ENCODE peak calls at places on chromosomes 11 and 22, in six cellular contexts. W, S, K, O, H and Y are unnamed samples.

GRCh38 chr11:102309621-102310541 is 7.4 kb upstream of the BIRC3 start:
- DNase-seq in K (no peak), H (no peak), O (no peak), W (no peak), S (peak), Y (no peak)

GRCh38 chr11:130070109-130070828 is 575 bp downstream of the APLP2 start:
- DNase-seq in H (peak), W (peak), O (peak), K (peak), S (peak), Y (no peak)

GRCh38 chr11:9847636-9848035 is 183.8 kb downstream of the SWAP70 start:
- DNase-seq in W (no peak), K (no peak), O (no peak), H (no peak), S (no peak), Y (peak)

GRCh38 chr11:5452712-5453111 is 3.6 kb downstream of the OR51I2 start:
- DNase-seq in O (no peak), W (no peak), H (no peak), S (no peak), K (no peak), Y (no peak)

GRCh38 chr11:64745219-64745522 is 1.2 kb upstream of the RASGRP2 start:
- DNase-seq in W (peak), O (peak), K (no peak), S (no peak), H (peak), Y (no peak)

GRCh38 chr11:62880231-62880802 is 379 bp upstream of the SLC3A2 start:
- DNase-seq in O (peak), S (peak), W (peak), K (peak), H (peak), Y (peak)

GRCh38 chr11:117525866-117526265 is 198.2 kb downstream of the CEP164 start:
- DNase-seq in K (no peak), W (no peak), O (no peak), S (no peak), H (no peak), Y (no peak)

GRCh38 chr11:130511765-130512164 is 63.3 kb downstream of the ADAMTS15 start:
- DNase-seq in S (no peak), O (no peak), K (no peak), W (no peak), H (no peak), Y (no peak)

GRCh38 chr11:125343732-125344131 is 152.3 kb downstream of the FEZ1 start:
- DNase-seq in O (no peak), S (peak), H (no peak), K (no peak), W (no peak), Y (no peak)

GRCh38 chr11:123211134-123211879 is 16.3 kb upstream of the CLMP start:
- DNase-seq in O (no peak), W (no peak), H (no peak), S (no peak), K (no peak), Y (no peak)

GRCh38 chr22:38843201-38843715 is 570 bp downstream of the NPTXR start:
- DNase-seq in H (peak), K (peak), O (peak), S (peak), W (peak), Y (peak)
- TF ChIP-seq CTCF in H (peak), K (peak), O (no peak), S (peak), W (peak), Y (peak)

GRCh38 chr22:39181778-39182177 is 29.3 kb upstream of the CBX7 start:
- DNase-seq in K (no peak), H (no peak), O (no peak), S (no peak), W (no peak), Y (no peak)
- TF ChIP-seq CTCF in K (no peak), H (no peak), O (no peak), S (no peak), W (no peak), Y (no peak)

GRCh38 chr22:47125603-47126002 is 363.2 kb downstream of the TBC1D22A start:
- DNase-seq in O (no peak), H (no peak), W (no peak), K (no peak), S (peak), Y (no peak)
- TF ChIP-seq CTCF in O (no peak), H (no peak), W (no peak), K (peak), S (peak), Y (peak)

GRCh38 chr11:134592391-134592990 is 180.4 kb upstream of the B3GAT1 start:
- DNase-seq in S (no peak), K (no peak), W (no peak), O (peak), H (no peak), Y (no peak)
- TF ChIP-seq CTCF in S (peak), K (peak), W (peak), O (peak), H (no peak), Y (no peak)

GRCh38 chr22:43890901-43891331 is 897 bp downstream of the PNPLA5 start:
- DNase-seq in H (no peak), W (no peak), O (no peak), S (no peak), K (no peak), Y (no peak)

GRCh38 chr22:43888740-43889139 is 3.1 kb downstream of the PNPLA5 start:
- DNase-seq in K (no peak), S (no peak), H (no peak), W (no peak), O (no peak), Y (no peak)

GRCh38 chr22:43891360-43892182 is at the start of gene PNPLA5:
- DNase-seq in W (no peak), S (no peak), O (no peak), K (no peak), H (no peak), Y (no peak)

GRCh38 chr22:43887391-43887790 is 4.4 kb downstream of the PNPLA5 start:
- DNase-seq in H (no peak), O (no peak), S (no peak), W (no peak), K (no peak), Y (no peak)

DNA sequence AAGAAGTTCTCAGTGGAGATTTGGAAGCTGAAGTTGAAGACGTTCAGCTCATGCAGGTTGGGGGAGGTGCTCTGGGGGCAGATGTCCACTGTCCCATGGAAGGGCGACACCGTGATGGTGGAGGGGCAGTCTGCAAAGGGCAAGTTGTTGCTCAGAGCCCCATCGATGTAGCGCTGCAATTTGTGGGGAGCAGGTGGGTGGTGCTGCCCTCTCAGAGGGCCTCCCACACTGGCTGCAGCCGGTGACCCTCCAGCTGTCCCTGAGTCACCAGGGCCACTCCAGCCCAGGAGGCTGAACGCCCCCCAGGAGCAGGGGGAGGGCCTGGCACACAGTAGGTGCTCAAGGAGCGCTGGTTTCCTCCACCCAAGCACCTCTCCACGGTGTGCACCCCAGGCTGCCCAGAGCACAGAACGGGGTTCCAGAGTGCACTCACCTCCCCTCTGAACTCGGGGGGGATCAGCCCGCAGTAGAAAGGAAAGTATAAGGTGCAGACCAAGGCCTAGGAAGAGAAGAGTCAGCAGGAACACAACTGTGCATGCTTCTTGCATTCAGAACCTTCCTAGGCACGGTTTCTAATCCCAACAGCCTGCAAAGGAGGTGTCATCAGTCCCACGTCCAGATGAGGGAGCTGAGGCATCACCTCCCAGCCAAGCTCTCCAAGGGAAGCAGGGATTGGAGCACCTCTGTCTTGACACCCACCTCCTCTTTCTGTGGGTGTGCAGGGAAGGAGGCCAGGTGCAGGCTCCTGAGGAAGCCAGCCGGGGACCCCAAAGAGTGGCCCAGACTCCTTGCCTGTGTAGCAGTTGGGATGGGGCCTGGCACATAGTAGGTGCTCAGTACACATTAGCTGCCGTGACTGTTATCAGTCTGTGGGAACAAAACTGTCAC is 2.2 kb downstream of the PNPLA5 start:
- DNase-seq in K (peak), H (no peak), S (peak), W (no peak), O (no peak), Y (peak)
- TF ChIP-seq CTCF in K (peak), H (no peak), S (peak), W (no peak), O (no peak), Y (peak)

DNA sequence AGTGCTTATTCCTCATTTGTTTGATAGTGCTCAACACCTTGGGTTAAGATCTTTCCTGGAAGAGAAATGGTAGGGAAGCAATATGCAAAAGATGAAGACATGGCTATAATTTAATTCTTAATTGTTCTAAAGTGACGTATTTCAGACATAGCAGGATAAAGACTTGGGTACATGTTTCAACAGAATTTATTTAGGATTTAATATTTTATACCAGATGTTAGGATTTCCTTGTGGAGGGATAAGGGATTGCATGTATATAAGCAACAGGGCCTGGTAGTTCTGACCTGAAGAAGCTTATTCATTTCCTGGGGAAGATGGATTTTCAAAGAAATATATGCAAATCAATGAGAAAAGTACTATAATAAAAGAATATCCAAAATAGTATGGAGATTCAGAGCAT is 163.8 kb downstream of the FAT3 start:
- DNase-seq in K (no peak), W (no peak), H (no peak), O (no peak), S (no peak), Y (no peak)
- TF ChIP-seq CTCF in K (peak), W (no peak), H (no peak), O (peak), S (peak), Y (peak)

GRCh38 chr11:106305458-106305857 is 228.0 kb downstream of the AASDHPPT start:
- DNase-seq in S (no peak), H (no peak), K (no peak), O (no peak), W (no peak), Y (no peak)

GRCh38 chr11:106309070-106309684 is 231.7 kb downstream of the AASDHPPT start:
- DNase-seq in S (no peak), O (no peak), W (no peak), H (no peak), K (no peak), Y (no peak)

GRCh38 chr11:106302416-106302815 is 225.0 kb downstream of the AASDHPPT start:
- DNase-seq in S (no peak), O (no peak), K (no peak), W (no peak), H (no peak), Y (no peak)

GRCh38 chr11:106304274-106304673 is 226.8 kb downstream of the AASDHPPT start:
- DNase-seq in W (no peak), H (no peak), S (peak), O (no peak), K (peak), Y (peak)

GRCh38 chr11:106306942-106307341 is 229.5 kb downstream of the AASDHPPT start:
- DNase-seq in K (peak), W (no peak), S (peak), H (no peak), O (no peak), Y (no peak)
- TF ChIP-seq CTCF in K (no peak), W (no peak), S (peak), H (no peak), O (no peak), Y (peak)

DNA sequence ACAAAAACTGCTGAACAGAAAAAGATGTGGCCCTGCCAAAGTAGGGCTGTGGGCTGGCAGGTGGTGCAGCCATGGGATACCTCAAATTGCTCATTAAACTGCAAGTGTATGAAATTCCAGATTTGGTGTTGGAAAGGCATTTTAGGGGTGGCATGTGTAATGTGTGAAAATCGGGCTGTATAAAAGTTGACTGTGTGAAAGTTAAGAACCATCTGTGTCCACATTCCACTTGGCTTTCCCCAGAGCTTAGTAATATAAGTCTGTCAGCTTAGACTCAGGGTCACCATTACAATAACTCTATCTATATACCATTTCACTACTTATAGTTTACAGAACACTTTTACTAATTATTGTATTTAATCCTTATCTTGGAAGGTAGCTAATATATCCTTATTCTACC is 34.9 kb upstream of the FZD4 start:
- DNase-seq in W (no peak), K (peak), H (no peak), S (peak), O (no peak), Y (peak)
- TF ChIP-seq CTCF in W (no peak), K (no peak), H (no peak), S (no peak), O (no peak), Y (no peak)

DNA sequence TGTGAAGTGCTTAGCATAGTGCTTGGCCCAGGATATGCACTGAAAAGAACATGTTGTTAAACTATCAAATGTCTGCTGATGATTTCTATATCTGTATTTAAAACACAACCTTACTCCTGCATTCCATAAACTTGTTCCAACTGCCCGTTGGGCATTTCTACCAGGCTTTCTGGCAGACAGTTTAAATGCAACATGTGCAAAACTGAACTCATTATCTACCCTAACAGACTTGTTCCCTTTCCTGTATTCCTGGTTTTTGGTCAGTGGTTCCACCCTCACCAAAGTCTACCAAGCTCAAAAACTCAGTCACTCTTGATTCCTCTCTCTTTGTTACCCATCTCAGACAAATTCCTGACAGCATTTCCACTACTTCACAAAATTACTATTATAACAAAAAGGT is 6.5 kb upstream of the RAB38 start:
- DNase-seq in H (no peak), W (no peak), O (no peak), K (no peak), S (no peak), Y (no peak)
- TF ChIP-seq CTCF in H (no peak), W (no peak), O (no peak), K (no peak), S (no peak), Y (no peak)

DNA sequence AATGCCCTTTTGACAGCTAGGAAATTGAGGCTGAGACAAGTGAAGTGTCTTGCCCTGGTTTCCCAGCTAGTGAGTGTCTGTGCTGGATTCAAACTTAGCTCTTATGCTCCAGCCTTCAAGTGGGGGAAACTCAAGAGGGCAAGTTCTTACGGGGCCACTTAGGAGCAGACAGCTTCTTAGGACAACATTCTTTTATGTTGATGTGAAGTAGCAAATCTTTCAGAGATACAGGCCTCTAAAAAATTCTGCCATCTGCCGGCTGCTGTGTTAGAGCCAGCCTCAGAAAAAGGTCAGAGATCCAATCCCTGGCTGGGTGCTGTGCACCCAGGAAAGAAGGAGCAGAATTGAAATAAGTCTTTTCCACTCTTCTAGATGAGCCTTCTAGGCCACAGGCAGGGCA is 26.6 kb downstream of the TIMP3 start:
- DNase-seq in H (no peak), O (no peak), W (no peak), S (no peak), K (no peak), Y (no peak)
- TF ChIP-seq CTCF in H (peak), O (no peak), W (no peak), S (peak), K (peak), Y (peak)